ENCODE peak calls at places on chromosome 21, in five cellular contexts. I, J, P, Q and R are unnamed samples.

GRCh38 chr21:43829575-43830119 is 35.4 kb upstream of the AGPAT3 start:
- DNase-seq in I (no peak), J (no peak), P (no peak), Q (no peak), R (no peak)

GRCh38 chr21:14554948-14555347 is 8.8 kb upstream of the SAMSN1 start:
- DNase-seq in I (no peak), J (no peak), P (no peak), Q (no peak), R (no peak)

GRCh38 chr21:26169611-26170470 is 729 bp downstream of the APP start:
- DNase-seq in I (peak; percentile 65), J (peak; percentile 73), P (peak; percentile 67), Q (peak; percentile 61), R (peak; percentile 69)

GRCh38 chr21:27590271-27590670 is 623.4 kb upstream of the ADAMTS5 start:
- DNase-seq in I (no peak), J (no peak), P (no peak), Q (no peak), R (peak; percentile 31)

GRCh38 chr21:44395260-44395659 is 41.8 kb downstream of the TRPM2 start:
- DNase-seq in I (no peak), J (no peak), P (no peak), Q (no peak), R (no peak)

GRCh38 chr21:42644223-42645208 is 8.9 kb upstream of the PDE9A start:
- DNase-seq in I (peak; percentile 73), J (peak; percentile 75), P (no peak), Q (no peak), R (no peak)

GRCh38 chr21:41816583-41817165 is 49.8 kb upstream of the RIPK4 start:
- DNase-seq in I (peak; percentile 46), J (peak; percentile 56), P (peak; percentile 54), Q (peak; percentile 50), R (peak; percentile 55)

GRCh38 chr21:30707409-30707808 is 11.2 kb downstream of the KRTAP21-3 start:
- DNase-seq in I (no peak), J (no peak), P (no peak), Q (no peak), R (no peak)

GRCh38 chr21:44293551-44294231 is 6.2 kb upstream of the PFKL start:
- DNase-seq in I (no peak), J (no peak), P (no peak), Q (no peak), R (no peak)

GRCh38 chr21:39908265-39908923 is 41.2 kb downstream of the PCP4 start:
- DNase-seq in I (no peak), J (no peak), P (no peak), Q (no peak), R (no peak)

GRCh38 chr21:36964398-36964797 is 2.1 kb downstream of the HLCS start:
- DNase-seq in I (no peak), J (no peak), P (no peak), Q (no peak), R (no peak)

GRCh38 chr21:30268608-30269197 is 14.0 kb downstream of the KRTAP24-1 start:
- DNase-seq in I (no peak), J (no peak), P (no peak), Q (no peak), R (no peak)

GRCh38 chr21:33914188-33914587 is 1.4 kb downstream of the ATP5PO start:
- DNase-seq in I (no peak), J (no peak), P (no peak), Q (no peak), R (no peak)
- H3K4me3 ChIP-seq in I (no peak overlapping the region), J (peak overlapping the region; percentile 85), P (no peak overlapping the region), Q (no peak overlapping the region), R (peak overlapping the region; percentile 89)

GRCh38 chr21:45975017-45975595 is 6.5 kb upstream of the COL6A1 start:
- DNase-seq in I (peak; percentile 43), J (no peak), P (peak; percentile 46), Q (peak; percentile 51), R (peak; percentile 77)
- H3K4me1 ChIP-seq in I (peaks cover 52% of the 10 kb centered on the region), J (peaks cover 39% of the 10 kb centered on the region), P (peaks cover 43% of the 10 kb centered on the region), Q (peaks cover 16% of the 10 kb centered on the region), R (peaks cover 81% of the 10 kb centered on the region)

DNA sequence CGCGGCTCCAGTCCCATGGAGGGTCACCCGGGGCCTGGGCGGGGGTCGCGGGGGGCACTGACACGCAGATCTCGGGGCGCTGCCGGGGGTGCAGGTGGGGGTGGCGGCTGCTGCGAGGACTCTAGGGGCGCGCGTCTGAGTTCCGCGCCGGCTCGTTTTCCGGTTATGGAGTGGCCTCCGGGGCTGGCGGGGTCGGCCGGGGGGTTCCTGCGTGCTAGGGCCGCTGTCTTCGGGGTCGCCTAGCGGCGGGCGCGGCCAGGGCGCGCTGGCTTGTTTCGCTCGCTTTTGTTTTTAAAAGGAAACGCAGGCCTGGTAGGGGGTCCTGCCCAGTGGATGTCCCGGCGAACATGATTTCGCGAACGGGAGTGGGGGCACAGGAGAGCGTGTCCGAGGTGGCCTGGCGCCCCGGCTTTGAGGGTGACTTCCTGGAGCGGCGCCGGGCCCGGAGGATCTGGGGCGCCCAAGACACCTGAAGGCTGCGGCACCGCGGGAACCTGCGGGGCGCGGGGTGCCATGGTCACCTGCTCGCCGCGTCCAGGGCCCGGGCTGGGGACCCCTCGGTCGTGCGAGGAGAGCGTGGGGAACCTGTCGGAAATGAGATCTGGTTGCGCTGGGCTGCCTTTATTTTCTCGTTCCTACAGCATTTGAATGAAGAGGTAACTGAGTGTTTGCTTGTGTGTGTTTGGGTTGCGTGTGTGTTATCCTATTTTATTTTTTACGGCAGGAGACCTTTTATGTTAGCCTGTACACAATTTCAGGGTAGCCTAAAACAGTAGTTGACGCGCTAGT is 618 bp downstream of the ETS2 start:
- DNase-seq in I (no peak), J (no peak), P (peak; percentile 46), Q (no peak), R (peak; percentile 53)
- TF ChIP-seq CTCF in I (peak; percentile 7), J (no peak), P (no peak), Q (peak; percentile 5), R (peak; percentile 31)

GRCh38 chr21:34836933-34837505 is 168.2 kb downstream of the CLIC6 start:
- DNase-seq in I (no peak), J (no peak), P (no peak), Q (no peak), R (no peak)
- H3K4me3 ChIP-seq in I (no peak overlapping the region), J (peak overlapping the region; percentile 49), P (no peak overlapping the region), Q (peak overlapping the region; percentile 37), R (no peak overlapping the region)

GRCh38 chr21:16241021-16241420 is 511.2 kb downstream of the USP25 start:
- DNase-seq in I (no peak), J (no peak), P (no peak), Q (no peak), R (no peak)

GRCh38 chr21:16241500-16241963 is 511.8 kb downstream of the USP25 start:
- DNase-seq in I (no peak), J (no peak), P (no peak), Q (no peak), R (no peak)

GRCh38 chr21:16239659-16240265 is 510.0 kb downstream of the USP25 start:
- DNase-seq in I (no peak), J (no peak), P (no peak), Q (no peak), R (no peak)

GRCh38 chr21:16248705-16249104 is 518.9 kb downstream of the USP25 start:
- DNase-seq in I (no peak), J (no peak), P (no peak), Q (no peak), R (no peak)

GRCh38 chr21:16243396-16243795 is 513.6 kb downstream of the USP25 start:
- DNase-seq in I (no peak), J (no peak), P (no peak), Q (no peak), R (no peak)
- H3K4me1 ChIP-seq in I (no peaks in the 10 kb centered on the region), J (no peaks in the 10 kb centered on the region), P (no peaks in the 10 kb centered on the region), Q (no peaks in the 10 kb centered on the region), R (no peaks in the 10 kb centered on the region)

GRCh38 chr21:20877976-20878375 is 120.2 kb upstream of the NCAM2 start:
- DNase-seq in I (no peak), J (no peak), P (no peak), Q (no peak), R (no peak)

DNA sequence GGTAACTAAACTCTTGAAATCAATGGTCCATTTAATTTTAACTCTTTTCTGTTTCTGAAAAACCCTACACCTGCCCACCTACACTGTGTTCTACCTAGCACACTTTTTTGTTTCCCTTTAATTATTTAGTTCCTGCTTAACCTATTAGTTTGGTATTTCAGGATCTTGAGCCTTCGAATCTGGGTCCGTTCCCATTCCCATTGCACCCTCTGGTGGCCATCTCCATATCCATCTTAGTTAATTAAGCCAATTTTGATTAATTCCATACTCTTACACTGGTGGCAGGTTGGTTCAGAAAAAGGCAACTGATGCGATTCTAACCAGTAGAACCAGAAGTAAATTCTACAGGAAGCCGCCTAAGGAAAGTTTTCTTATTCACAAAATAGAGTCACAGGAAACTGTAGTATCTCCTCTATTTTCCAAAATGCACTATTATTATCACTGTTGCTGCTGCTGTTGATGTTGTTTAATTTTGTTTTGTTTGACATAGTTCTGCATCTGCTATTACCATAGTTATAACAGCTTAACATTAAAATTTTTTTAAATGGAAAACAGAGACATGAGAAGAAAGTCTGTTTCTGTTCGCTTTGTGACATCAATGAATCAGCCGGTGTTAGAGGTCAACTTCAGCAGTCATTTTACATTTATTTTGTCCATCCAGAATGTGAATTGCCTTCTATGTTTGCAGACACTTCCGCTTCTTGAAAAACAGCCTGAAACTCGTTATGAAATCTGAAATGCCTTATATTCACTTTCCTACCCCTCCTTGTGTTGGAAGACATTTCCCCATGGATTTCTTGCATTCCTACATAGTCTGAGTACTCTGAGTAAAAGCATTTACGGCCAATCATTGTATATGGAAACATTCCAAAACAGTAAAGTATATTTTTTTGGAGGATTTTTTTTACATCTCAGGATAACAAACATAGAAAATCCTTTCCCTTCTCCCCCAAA is 115.5 kb upstream of the NCAM2 start:
- DNase-seq in I (peak; percentile 0), J (peak; percentile 53), P (no peak), Q (no peak), R (no peak)
- TF ChIP-seq CTCF in I (peak; percentile 30), J (peak; percentile 11), P (peak; percentile 41), Q (peak; percentile 37), R (peak; percentile 54)

GRCh38 chr21:45788198-45788597 is 144.7 kb downstream of the PCBP3 start:
- DNase-seq in I (no peak), J (no peak), P (no peak), Q (peak; percentile 40), R (no peak)

GRCh38 chr21:45787371-45787770 is 143.8 kb downstream of the PCBP3 start:
- DNase-seq in I (no peak), J (no peak), P (no peak), Q (peak; percentile 43), R (no peak)

GRCh38 chr21:45786660-45787059 is 143.1 kb downstream of the PCBP3 start:
- DNase-seq in I (no peak), J (no peak), P (no peak), Q (no peak), R (no peak)

GRCh38 chr21:45790427-45790826 is 146.9 kb downstream of the PCBP3 start:
- DNase-seq in I (no peak), J (no peak), P (no peak), Q (no peak), R (no peak)

GRCh38 chr21:45788635-45789506 is 145.3 kb downstream of the PCBP3 start:
- DNase-seq in I (peak; percentile 29), J (no peak), P (no peak), Q (no peak), R (no peak)
- H3K4me3 ChIP-seq in I (no peak overlapping the region), J (no peak overlapping the region), P (no peak overlapping the region), Q (no peak overlapping the region), R (no peak overlapping the region)